ENCODE peak calls at places on chromosomes 6 and 20, in four cellular contexts. Y, T, Q and A are unnamed samples.

GRCh38 chr6:21263531-21264287 is 329.8 kb upstream of the SOX4 start:
- DNase-seq in Y (no peak), T (no peak), Q (peak), A (no peak)

GRCh38 chr6:52087498-52087999 is at the start of gene PKHD1:
- DNase-seq in Y (no peak), T (no peak), Q (peak), A (no peak)

GRCh38 chr6:1110935-1111334 is 201.0 kb upstream of the FOXQ1 start:
- DNase-seq in Y (no peak), T (no peak), Q (no peak), A (no peak)

GRCh38 chr20:53194891-53195290 is 222.7 kb downstream of the TSHZ2 start:
- DNase-seq in Y (no peak), T (no peak), Q (no peak), A (no peak)

GRCh38 chr6:37725967-37726366 is 28.3 kb upstream of the MDGA1 start:
- DNase-seq in Y (no peak), T (no peak), Q (no peak), A (no peak)

GRCh38 chr6:715709-716450 is 22.9 kb upstream of the EXOC2 start:
- DNase-seq in Y (no peak), T (no peak), Q (no peak), A (no peak)

GRCh38 chr20:45882469-45883099 is 1.6 kb downstream of the ZSWIM1 start:
- DNase-seq in Y (no peak), T (peak), Q (no peak), A (no peak)

GRCh38 chr20:10239954-10240353 is 21.3 kb downstream of the SNAP25 start:
- DNase-seq in Y (no peak), T (no peak), Q (no peak), A (no peak)

GRCh38 chr6:14108571-14109410 is 8.8 kb upstream of the CD83 start:
- DNase-seq in Y (no peak), T (peak), Q (peak), A (no peak)

GRCh38 chr6:15363523-15364400 is 117.9 kb downstream of the JARID2 start:
- DNase-seq in Y (no peak), T (no peak), Q (peak), A (no peak)

GRCh38 chr6:129749749-129750120 is 39.8 kb upstream of the ARHGAP18 start:
- DNase-seq in Y (no peak), T (no peak), Q (peak), A (peak)

GRCh38 chr6:34679552-34680255 is 16.9 kb downstream of the ILRUN start:
- DNase-seq in Y (no peak), T (no peak), Q (no peak), A (no peak)

GRCh38 chr20:47262365-47263013 is 94.0 kb downstream of the ZMYND8 start:
- DNase-seq in Y (no peak), T (no peak), Q (peak), A (peak)

GRCh38 chr20:37727247-37727956 is 33.6 kb downstream of the CTNNBL1 start:
- DNase-seq in Y (no peak), T (no peak), Q (no peak), A (no peak)

GRCh38 chr6:37251211-37251610 is 6.4 kb upstream of the TBC1D22B start:
- DNase-seq in Y (no peak), T (no peak), Q (no peak), A (no peak)

GRCh38 chr20:32329817-32330554 is 28.1 kb upstream of the ASXL1 start:
- DNase-seq in Y (no peak), T (no peak), Q (no peak), A (no peak)

GRCh38 chr6:44399991-44400390 is 12.5 kb downstream of the CDC5L start:
- DNase-seq in Y (no peak), T (no peak), Q (no peak), A (no peak)

GRCh38 chr6:110949679-110950285 is 8.7 kb upstream of the GTF3C6 start:
- DNase-seq in Y (no peak), T (no peak), Q (peak), A (peak)

GRCh38 chr20:56689318-56689717 is 60.2 kb downstream of the TFAP2C start:
- DNase-seq in Y (no peak), T (no peak), Q (no peak), A (no peak)

GRCh38 chr6:29797966-29798365 is 29.7 kb upstream of the HLA-G start:
- DNase-seq in Y (no peak), T (no peak), Q (no peak), A (no peak)

GRCh38 chr6:169961772-169962561 is 210.5 kb downstream of the ERMARD start:
- DNase-seq in Y (no peak), T (peak), Q (no peak), A (no peak)

GRCh38 chr6:63584125-63584514 is 11.8 kb downstream of the LOC128125822 start:
- DNase-seq in Y (no peak), T (no peak), Q (no peak), A (no peak)

GRCh38 chr20:9349256-9349655 is 165.1 kb upstream of the LAMP5 start:
- DNase-seq in Y (no peak), T (no peak), Q (no peak), A (no peak)

GRCh38 chr6:158253248-158253647 is 59.0 kb upstream of the TULP4 start:
- DNase-seq in Y (no peak), T (no peak), Q (no peak), A (no peak)

GRCh38 chr6:167676666-167677421 is 149.9 kb upstream of the AFDN start:
- DNase-seq in Y (no peak), T (no peak), Q (no peak), A (no peak)

GRCh38 chr20:45515147-45515913 is at the start of gene SPINT3:
- DNase-seq in Y (no peak), T (no peak), Q (no peak), A (no peak)